ENCODE peak calls at places on chromosome 11, in six cellular contexts. Z, H, P, R, Y and U are unnamed samples.

GRCh38 chr11:61152816-61153592 is 8.2 kb downstream of the VPS37C start:
- DNase-seq in Z (peak; percentile 56), H (no peak), P (no peak), R (no peak), Y (peak; percentile 86), U (no peak)

GRCh38 chr11:1852885-1853284 is at the start of gene LSP1:
- DNase-seq in Z (no peak), H (peak; percentile 94), P (no peak), R (no peak), Y (no peak), U (peak; percentile 80)

GRCh38 chr11:118258410-118258809 is 5.7 kb downstream of the MPZL2 start:
- DNase-seq in Z (no peak), H (no peak), P (no peak), R (no peak), Y (no peak), U (no peak)

GRCh38 chr11:67408437-67409200 is 4.7 kb downstream of the TBC1D10C start:
- DNase-seq in Z (no peak), H (peak; percentile 48), P (no peak), R (no peak), Y (no peak), U (no peak)

GRCh38 chr11:130051077-130051476 is 18.6 kb upstream of the APLP2 start:
- DNase-seq in Z (no peak), H (no peak), P (no peak), R (no peak), Y (no peak), U (no peak)

GRCh38 chr11:14012836-14013235 is 50.3 kb downstream of the SPON1 start:
- DNase-seq in Z (no peak), H (no peak), P (no peak), R (no peak), Y (peak; percentile 53), U (no peak)

GRCh38 chr11:34104680-34105078 is 750 bp upstream of the NAT10 start:
- DNase-seq in Z (no peak), H (no peak), P (no peak), R (no peak), Y (no peak), U (no peak)

GRCh38 chr11:131987703-131988102 is 617.3 kb downstream of the NTM start:
- DNase-seq in Z (no peak), H (no peak), P (no peak), R (no peak), Y (no peak), U (no peak)

GRCh38 chr11:102603091-102603490 is 22.0 kb downstream of the MMP20 start:
- DNase-seq in Z (no peak), H (no peak), P (peak; percentile 24), R (no peak), Y (peak; percentile 89), U (no peak)

GRCh38 chr11:119248750-119249670 is 42.9 kb downstream of the CBL start:
- DNase-seq in Z (no peak), H (no peak), P (no peak), R (no peak), Y (no peak), U (no peak)

GRCh38 chr11:119382101-119382500 is 611 bp upstream of the USP2 start:
- DNase-seq in Z (no peak), H (no peak), P (no peak), R (no peak), Y (no peak), U (no peak)

GRCh38 chr11:134338654-134339053 is 6.9 kb downstream of the GLB1L2 start:
- DNase-seq in Z (no peak), H (no peak), P (no peak), R (no peak), Y (no peak), U (no peak)

GRCh38 chr11:47257518-47258316 is at the start of gene NR1H3:
- DNase-seq in Z (peak; percentile 95), H (peak; percentile 86), P (peak; percentile 74), R (peak; percentile 72), Y (peak; percentile 68), U (peak; percentile 87)

GRCh38 chr11:69654001-69654659 is 13.2 kb downstream of the CCND1 start:
- DNase-seq in Z (peak; percentile 60), H (no peak), P (no peak), R (no peak), Y (no peak), U (no peak)

GRCh38 chr11:128498846-128499245 is 88.5 kb downstream of the ETS1 start:
- DNase-seq in Z (no peak), H (no peak), P (no peak), R (no peak), Y (peak; percentile 76), U (no peak)
- H3K4me3 ChIP-seq in Z (no peak overlapping the region), H (no peak overlapping the region), P (no peak overlapping the region), R (no peak overlapping the region), Y (no peak overlapping the region), U (no peak overlapping the region)

GRCh38 chr11:75771646-75772410 is 3.2 kb downstream of the DGAT2 start:
- DNase-seq in Z (peak; percentile 62), H (peak; percentile 62), P (no peak), R (no peak), Y (peak; percentile 50), U (peak; percentile 80)

GRCh38 chr11:75776546-75776945 is 8.0 kb downstream of the DGAT2 start:
- DNase-seq in Z (no peak), H (no peak), P (no peak), R (no peak), Y (no peak), U (no peak)

GRCh38 chr11:75775056-75775455 is 6.5 kb downstream of the DGAT2 start:
- DNase-seq in Z (peak; percentile 32), H (no peak), P (no peak), R (no peak), Y (no peak), U (peak; percentile 17)

GRCh38 chr11:75777461-75778110 is 9.0 kb downstream of the DGAT2 start:
- DNase-seq in Z (no peak), H (no peak), P (no peak), R (no peak), Y (no peak), U (peak; percentile 48)

DNA sequence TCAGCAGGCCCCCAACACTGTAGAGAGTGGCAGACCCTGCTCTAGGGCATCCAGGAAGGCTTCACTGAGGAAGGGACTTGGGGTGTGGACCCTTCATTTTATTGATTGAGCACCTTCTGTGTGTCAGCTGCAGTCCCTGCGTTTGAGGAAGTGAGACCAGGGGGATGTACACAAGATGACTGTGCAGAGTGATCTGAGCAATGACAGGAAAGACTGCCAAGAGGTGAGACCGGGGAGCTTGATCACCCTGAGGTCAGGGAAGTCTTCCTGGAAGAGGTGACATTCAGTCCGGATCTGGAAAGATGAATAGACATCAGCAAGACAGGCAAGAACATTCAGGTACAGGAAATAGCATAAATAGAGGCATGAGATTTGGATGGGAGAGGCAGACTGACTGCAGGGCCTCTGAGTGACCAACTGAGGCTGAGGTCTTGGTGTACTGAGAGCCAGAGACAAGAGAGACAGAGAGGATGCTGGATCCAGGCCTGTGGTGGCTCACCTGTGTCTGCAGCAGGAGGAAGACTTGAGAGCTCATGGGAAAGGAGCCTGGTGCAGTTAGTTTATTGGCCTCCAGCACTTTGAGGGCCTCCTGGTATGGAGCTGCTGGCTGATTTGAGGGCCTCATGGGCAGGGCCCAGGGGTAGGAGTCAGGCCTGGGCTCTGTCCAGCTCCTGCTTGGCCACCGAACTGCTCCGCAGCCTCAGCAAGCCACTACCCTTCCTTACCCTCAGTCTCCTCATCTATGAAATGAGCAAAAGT is 5.2 kb downstream of the DGAT2 start:
- DNase-seq in Z (peak; percentile 33), H (peak; percentile 64), P (no peak), R (no peak), Y (no peak), U (peak; percentile 32)
- H3K4me1 ChIP-seq in Z (peaks cover 6% of the 10 kb centered on the region), H (peaks cover 8% of the 10 kb centered on the region), P (peaks cover 6% of the 10 kb centered on the region), R (peaks cover 2% of the 10 kb centered on the region), Y (no peaks in the 10 kb centered on the region), U (peaks cover 27% of the 10 kb centered on the region)

GRCh38 chr11:75241906-75242644 is 1.5 kb downstream of the TPBGL start:
- DNase-seq in Z (no peak), H (no peak), P (no peak), R (no peak), Y (no peak), U (no peak)
- TF ChIP-seq CTCF in Z (no peak), H (no peak), P (no peak), R (no peak), Y (no peak), U (no peak)

GRCh38 chr11:3796796-3797328 is 492 bp downstream of the NUP98 start:
- DNase-seq in Z (no peak), H (no peak), P (no peak), R (no peak), Y (no peak), U (no peak)

GRCh38 chr11:3795131-3796092 is 1.9 kb downstream of the NUP98 start:
- DNase-seq in Z (no peak), H (no peak), P (no peak), R (no peak), Y (no peak), U (no peak)

GRCh38 chr11:3797329-3798090 is at the start of gene NUP98:
- DNase-seq in Z (peak; percentile 100), H (peak; percentile 100), P (peak; percentile 100), R (peak; percentile 100), Y (peak; percentile 100), U (peak; percentile 100)

GRCh38 chr11:3799143-3799542 is 1.8 kb upstream of the NUP98 start:
- DNase-seq in Z (peak; percentile 57), H (no peak), P (no peak), R (no peak), Y (no peak), U (no peak)

GRCh38 chr11:3796346-3796745 is 1.0 kb downstream of the NUP98 start:
- DNase-seq in Z (no peak), H (no peak), P (no peak), R (no peak), Y (no peak), U (no peak)
- H3K4me3 ChIP-seq in Z (peak overlapping the region; percentile 84), H (peak overlapping the region; percentile 87), P (peak overlapping the region; percentile 47), R (peak overlapping the region; percentile 99), Y (peak overlapping the region; percentile 98), U (peak overlapping the region; percentile 98)